ENCODE peak calls at places on chromosomes 7 and 10, in seven cellular contexts. S is astrocyte of the cerebellum, L is AG09319, T is heart left ventricle, V is HFF-Myc, G is tibial artery, Y is HCT116. E is an unnamed sample.

GRCh38 chr10:116113721-116114501 is 159.1 kb downstream of the GFRA1 start:
- DNase-seq in L (no peak), T (no peak), S (no peak), V (no peak), G (no peak), Y (no peak), E (no peak)

GRCh38 chr10:62534051-62534450 is 159.9 kb downstream of the ZNF365 start:
- DNase-seq in G (no peak), V (no peak), L (no peak), S (no peak), T (no peak), Y (no peak), E (no peak)

GRCh38 chr10:118161434-118161833 is 114.7 kb upstream of the RAB11FIP2 start:
- DNase-seq in T (no peak), V (no peak), S (no peak), L (no peak), Y (no peak), G (no peak), E (no peak)

GRCh38 chr10:97788552-97789442 is 17.0 kb upstream of the SFRP5 start:
- DNase-seq in Y (no peak), L (no peak), S (no peak), V (no peak), G (no peak), T (peak), E (peak)

GRCh38 chr10:71735709-71736569 is 16.4 kb upstream of the C10orf105 start:
- DNase-seq in G (no peak), Y (no peak), T (no peak), L (no peak), S (no peak), V (no peak), E (no peak)

GRCh38 chr10:131961777-131962450 is 19.8 kb downstream of the BNIP3 start:
- DNase-seq in V (no peak), Y (no peak), L (no peak), T (no peak), S (no peak), G (peak), E (peak)

GRCh38 chr7:93997868-93998267 is 6.3 kb downstream of the BET1 start:
- DNase-seq in G (no peak), V (no peak), Y (no peak), T (no peak), L (no peak), S (no peak), E (no peak)

GRCh38 chr10:31146496-31147219 is 115.0 kb upstream of the ZNF438 start:
- DNase-seq in L (no peak), T (peak), V (no peak), S (no peak), Y (peak), G (no peak), E (no peak)

GRCh38 chr7:26200113-26200443 is 468 bp downstream of the HNRNPA2B1 start:
- DNase-seq in G (peak), T (peak), L (no peak), Y (no peak), V (no peak), S (no peak), E (peak)

GRCh38 chr10:28219241-28219640 is 83.6 kb downstream of the MPP7 start:
- DNase-seq in L (no peak), V (no peak), G (no peak), T (no peak), Y (no peak), S (no peak), E (no peak)

GRCh38 chr7:85030893-85031292 is 156.0 kb downstream of the SEMA3D start:
- DNase-seq in Y (peak), L (peak), G (no peak), V (peak), S (peak), T (no peak), E (no peak)

GRCh38 chr7:116579835-116580234 is 55.0 kb downstream of the CAV1 start:
- DNase-seq in G (no peak), T (no peak), L (no peak), S (no peak), V (no peak), Y (no peak), E (peak)

GRCh38 chr10:25174461-25175230 is at the start of gene GPR158:
- DNase-seq in L (peak), T (peak), Y (peak), V (peak), G (peak), S (peak), E (peak)

GRCh38 chr7:7696458-7697119 is 21.8 kb downstream of the RPA3 start:
- DNase-seq in G (no peak), Y (peak), S (peak), T (no peak), L (no peak), V (no peak), E (no peak)

GRCh38 chr7:64888901-64889685 is 14.0 kb upstream of the ZNF273 start:
- DNase-seq in T (peak), Y (no peak), S (no peak), V (no peak), G (no peak), L (no peak), E (peak)

GRCh38 chr10:14665304-14665703 is 109.4 kb downstream of the FAM107B start:
- DNase-seq in Y (no peak), G (no peak), S (no peak), V (no peak), T (no peak), L (no peak), E (no peak)

GRCh38 chr10:124996127-124996853 is 54.4 kb downstream of the ZRANB1 start:
- DNase-seq in T (no peak), S (no peak), V (no peak), G (peak), L (no peak), Y (no peak), E (no peak)

GRCh38 chr10:43304687-43305333 is 37.9 kb upstream of the RASGEF1A start:
- DNase-seq in Y (no peak), T (peak), G (peak), L (no peak), S (no peak), V (no peak), E (peak)

GRCh38 chr10:110228066-110228465 is 20.7 kb downstream of the MXI1 start:
- DNase-seq in G (no peak), S (no peak), L (no peak), T (no peak), Y (no peak), V (no peak), E (no peak)

GRCh38 chr10:77977975-77978759 is 51.1 kb downstream of the POLR3A start:
- DNase-seq in G (no peak), Y (no peak), T (no peak), V (no peak), L (no peak), S (no peak), E (no peak)

GRCh38 chr10:19488592-19489280 is 327.5 kb upstream of the PLXDC2 start:
- DNase-seq in S (no peak), T (peak), G (no peak), Y (no peak), L (no peak), V (no peak), E (peak)

GRCh38 chr7:44581426-44581906 is 565 bp downstream of the TMED4 start:
- DNase-seq in G (no peak), T (peak), L (no peak), V (no peak), S (no peak), Y (no peak), E (peak)

GRCh38 chr10:71878327-71879034 is 27.4 kb upstream of the PSAP start:
- DNase-seq in G (no peak), L (no peak), V (no peak), T (peak), Y (no peak), S (no peak), E (no peak)

GRCh38 chr10:124279298-124279697 is 139.4 kb downstream of the OAT start:
- DNase-seq in G (no peak), V (no peak), S (no peak), Y (no peak), T (no peak), L (no peak), E (no peak)

GRCh38 chr7:47624660-47625059 is 42.7 kb upstream of the TNS3 start:
- DNase-seq in G (no peak), V (no peak), Y (no peak), T (no peak), L (no peak), S (no peak), E (no peak)

GRCh38 chr7:30709549-30709948 is 27.3 kb upstream of the CRHR2 start:
- DNase-seq in G (no peak), T (no peak), Y (no peak), S (no peak), L (no peak), V (no peak), E (no peak)

GRCh38 chr7:139361523-139361922 is 1.8 kb downstream of the LUC7L2 start:
- DNase-seq in Y (no peak), G (no peak), S (no peak), T (no peak), L (no peak), V (no peak), E (no peak)

GRCh38 chr7:74181821-74182220 is 7.7 kb downstream of the EIF4H start:
- DNase-seq in Y (no peak), V (no peak), S (no peak), L (no peak), G (no peak), T (no peak), E (no peak)

GRCh38 chr7:29115753-29116152 is 30.6 kb downstream of the CPVL start:
- DNase-seq in T (no peak), L (no peak), V (no peak), Y (no peak), G (no peak), S (no peak), E (no peak)

GRCh38 chr7:148084138-148084537 is 506.4 kb upstream of the C7orf33 start:
- DNase-seq in S (peak), V (no peak), G (no peak), Y (peak), T (peak), L (no peak), E (peak)

GRCh38 chr7:80387634-80388033 is 124.2 kb downstream of the GNAT3 start:
- DNase-seq in T (no peak), S (no peak), V (no peak), L (no peak), G (no peak), Y (no peak), E (no peak)

GRCh38 chr10:71887767-71888166 is 36.7 kb upstream of the PSAP start:
- DNase-seq in S (no peak), L (no peak), T (no peak), V (no peak), Y (no peak), G (no peak), E (peak)

GRCh38 chr10:26374426-26374825 is 63.7 kb upstream of the APBB1IP start:
- DNase-seq in S (no peak), L (no peak), Y (no peak), T (no peak), G (peak), V (no peak), E (no peak)

GRCh38 chr7:46738713-46739220 is 817.7 kb upstream of the IGFBP3 start:
- DNase-seq in S (no peak), V (no peak), Y (no peak), G (no peak), L (no peak), T (no peak), E (no peak)

GRCh38 chr7:43053968-43054367 is 58.5 kb upstream of the HECW1 start:
- DNase-seq in Y (no peak), G (no peak), V (no peak), L (no peak), S (no peak), T (no peak), E (no peak)

GRCh38 chr7:85950418-85950817 is 693.3 kb upstream of the GRM3 start:
- DNase-seq in Y (no peak), L (no peak), T (no peak), V (no peak), G (no peak), S (no peak), E (no peak)

GRCh38 chr7:158781976-158782637 is 47.2 kb downstream of the ESYT2 start:
- DNase-seq in G (no peak), V (no peak), L (no peak), Y (no peak), S (no peak), T (no peak), E (no peak)

GRCh38 chr7:140656548-140657515 is 15.9 kb upstream of the ADCK2 start:
- DNase-seq in L (no peak), S (no peak), Y (no peak), G (peak), T (peak), V (no peak), E (peak)

GRCh38 chr10:112261281-112261822 is 21.8 kb upstream of the TECTB start:
- DNase-seq in G (no peak), V (no peak), S (no peak), L (peak), T (no peak), Y (no peak), E (no peak)

GRCh38 chr10:93991101-93991500 is 2.6 kb upstream of the PLCE1 start:
- DNase-seq in Y (no peak), L (no peak), V (no peak), S (no peak), G (no peak), T (no peak), E (no peak)

GRCh38 chr10:93993782-93994668 is at the start of gene PLCE1:
- DNase-seq in S (no peak), Y (no peak), V (no peak), G (peak), T (peak), L (no peak), E (peak)

GRCh38 chr10:93991596-93992284 is 2.0 kb upstream of the PLCE1 start:
- DNase-seq in Y (peak), V (no peak), G (peak), S (no peak), T (peak), L (no peak), E (peak)

GRCh38 chr10:93993414-93993781 is 333 bp upstream of the PLCE1 start:
- DNase-seq in V (no peak), G (no peak), L (no peak), Y (no peak), T (no peak), S (no peak), E (no peak)

GRCh38 chr10:93992400-93993030 is 1.2 kb upstream of the PLCE1 start:
- DNase-seq in G (no peak), S (no peak), T (no peak), V (no peak), Y (no peak), L (no peak), E (no peak)
- TF ChIP-seq CTCF in G (no peak), S (peak), T (no peak), V (no peak), Y (no peak), L (no peak), E (no peak)

DNA sequence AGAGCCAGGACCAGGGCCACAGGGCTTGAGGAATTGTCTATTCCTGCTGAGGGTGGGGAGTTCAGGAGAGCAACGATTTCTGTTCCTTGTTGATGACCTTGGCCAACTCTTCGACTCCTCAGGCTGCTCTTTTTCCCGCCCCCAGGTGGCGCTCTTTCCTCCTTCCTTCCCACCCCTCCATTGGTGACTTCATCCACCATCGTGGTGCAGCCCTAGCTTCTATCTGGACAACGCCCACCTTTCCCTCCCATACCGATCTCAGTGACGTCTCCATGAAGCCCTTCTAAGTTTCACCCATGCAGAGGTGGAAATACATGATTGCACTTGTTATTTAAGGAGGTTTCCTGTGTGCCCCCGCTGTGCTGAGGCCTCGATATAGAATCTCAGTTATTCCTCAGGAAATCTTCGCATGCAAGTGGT is 22.1 kb upstream of the CARD11 start:
- DNase-seq in L (no peak), Y (peak), V (no peak), G (no peak), T (no peak), S (no peak), E (no peak)
- TF ChIP-seq CTCF in L (peak), Y (peak), V (peak), G (peak), T (peak), S (peak), E (peak)

GRCh38 chr10:68756246-68756645 is 35.2 kb downstream of the CCAR1 start:
- DNase-seq in S (no peak), Y (no peak), T (no peak), V (no peak), G (no peak), L (no peak), E (no peak)
- TF ChIP-seq CTCF in S (no peak), Y (no peak), T (no peak), V (no peak), G (no peak), L (no peak), E (no peak)

GRCh38 chr7:112969946-112970345 is 116.7 kb downstream of the GPR85 start:
- DNase-seq in Y (no peak), T (no peak), G (no peak), L (no peak), S (no peak), V (no peak), E (no peak)

GRCh38 chr7:112965506-112965905 is 121.1 kb downstream of the GPR85 start:
- DNase-seq in L (no peak), Y (no peak), T (no peak), V (no peak), S (no peak), G (no peak), E (no peak)

DNA sequence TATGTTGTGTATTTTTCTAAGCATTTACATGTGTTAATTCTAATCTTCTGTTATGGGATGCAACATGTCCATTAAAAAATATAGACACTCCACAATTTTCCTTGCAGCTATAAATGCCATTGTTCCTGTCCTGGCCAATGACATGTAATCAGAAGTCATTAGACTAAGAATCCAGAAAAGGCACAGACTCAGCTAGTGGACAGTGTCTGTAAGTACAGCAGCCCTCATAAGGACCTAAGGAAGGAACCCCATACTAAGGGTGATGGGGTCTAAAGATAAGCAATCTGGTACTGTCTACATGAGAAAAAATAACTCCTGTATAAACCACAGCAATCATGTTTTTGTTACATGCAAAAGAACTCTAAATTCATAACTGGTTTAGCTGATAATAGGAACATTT is 115.9 kb downstream of the GPR85 start:
- DNase-seq in S (no peak), Y (peak), G (no peak), T (no peak), V (no peak), L (no peak), E (no peak)
- TF ChIP-seq CTCF in S (peak), Y (no peak), G (no peak), T (no peak), V (no peak), L (no peak), E (no peak)

DNA sequence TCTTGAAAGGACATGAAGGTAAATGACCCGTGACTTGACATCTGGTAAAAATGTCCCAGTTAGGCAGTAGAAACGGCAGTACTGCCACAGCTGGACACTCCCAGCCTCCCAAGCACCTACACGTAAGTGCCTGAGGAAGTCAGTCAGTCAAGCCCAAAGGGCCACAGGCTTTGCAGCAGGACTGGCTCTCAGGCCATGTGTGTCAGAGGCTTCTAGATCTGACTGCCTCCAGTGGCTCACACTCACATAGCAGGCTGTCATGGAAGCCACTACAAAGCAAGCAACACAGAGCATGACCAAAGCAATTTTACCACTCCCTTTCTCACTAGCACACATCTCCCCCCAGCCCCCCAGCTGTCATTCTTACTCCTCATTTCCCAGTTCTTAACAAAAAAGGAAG is 17.8 kb upstream of the CCNJ start:
- DNase-seq in V (no peak), L (no peak), G (no peak), S (no peak), T (no peak), Y (peak), E (no peak)
- TF ChIP-seq CTCF in V (peak), L (no peak), G (no peak), S (no peak), T (no peak), Y (no peak), E (no peak)

DNA sequence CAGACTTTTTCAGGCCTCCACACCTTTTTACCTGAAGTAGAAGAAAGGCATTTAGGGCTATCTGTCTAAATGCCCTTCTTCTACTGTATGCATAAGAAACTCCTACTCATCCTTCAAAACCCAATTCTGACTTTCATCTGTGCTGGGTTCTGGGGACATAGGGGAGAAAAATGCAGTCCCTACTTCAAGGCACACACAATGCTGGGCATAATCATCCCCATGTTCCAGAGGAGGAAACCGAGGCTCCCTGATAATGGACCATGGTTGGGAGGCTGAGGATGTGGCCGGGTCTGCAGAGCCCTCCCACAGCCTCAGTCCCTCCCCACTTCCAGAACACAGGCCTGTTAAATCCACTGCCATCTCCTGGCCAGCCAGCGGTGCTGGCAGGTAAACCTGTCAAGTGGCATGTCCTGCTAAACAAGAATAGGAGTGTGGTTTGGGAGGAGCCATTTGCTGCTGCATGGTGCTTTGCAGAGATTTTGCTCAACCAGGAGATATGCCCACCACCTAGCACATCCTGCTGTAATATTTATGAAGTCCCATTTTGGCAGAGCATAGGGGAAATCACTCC is 32.0 kb downstream of the GRID1 start:
- DNase-seq in T (no peak), V (no peak), G (no peak), L (no peak), S (no peak), Y (peak), E (peak)
- TF ChIP-seq CTCF in T (no peak), V (no peak), G (no peak), L (no peak), S (no peak), Y (peak), E (no peak)

GRCh38 chr10:95602382-95602781 is 41.2 kb upstream of the SORBS1 start:
- DNase-seq in G (no peak), V (no peak), S (no peak), Y (no peak), L (no peak), T (no peak), E (no peak)

GRCh38 chr10:95606922-95607321 is 45.8 kb upstream of the SORBS1 start:
- DNase-seq in V (no peak), T (no peak), G (no peak), S (no peak), Y (no peak), L (no peak), E (no peak)

GRCh38 chr10:95601116-95601719 is 40.0 kb upstream of the SORBS1 start:
- DNase-seq in S (peak), Y (peak), V (peak), T (peak), L (peak), G (peak), E (peak)

GRCh38 chr10:95605163-95605562 is 44.0 kb upstream of the SORBS1 start:
- DNase-seq in G (peak), S (no peak), L (no peak), V (no peak), T (peak), Y (no peak), E (no peak)

GRCh38 chr10:95604630-95605029 is 43.5 kb upstream of the SORBS1 start:
- DNase-seq in T (no peak), G (no peak), S (no peak), Y (no peak), L (no peak), V (no peak), E (no peak)
- TF ChIP-seq CTCF in T (no peak), G (no peak), S (no peak), Y (no peak), L (no peak), V (no peak), E (no peak)

GRCh38 chr7:78018541-78019456 is 220.2 kb downstream of the PHTF2 start:
- DNase-seq in Y (no peak), G (peak), L (no peak), V (no peak), T (peak), S (no peak), E (peak)
- TF ChIP-seq CTCF in Y (no peak), G (peak), L (peak), V (no peak), T (no peak), S (no peak), E (no peak)

E was measured in pancreas.